ENCODE peak calls at places on chromosomes 6 and 20, in eight cellular contexts. I is left lung; R is K562; G is thoracic aorta; D is aorta; E is effector memory CD8-positive, alpha-beta T cell; H is HepG2; X is CD4-positive, alpha-beta T cell. O is an unnamed sample.

GRCh38 chr20:23147964-23148720 is 62.0 kb upstream of the CD93 start:
- ATAC-seq in G (peak), H (peak), R (peak), X (no peak), I (peak), D (peak), E (peak), O (no peak)

GRCh38 chr6:145823322-145823944 is 8.8 kb upstream of the FBXO30 start:
- ATAC-seq in X (no peak), D (no peak), I (no peak), H (no peak), G (no peak), R (no peak), E (no peak), O (no peak)

GRCh38 chr6:89035252-89036106 is 45.1 kb upstream of the PNRC1 start:
- ATAC-seq in X (no peak), R (peak), I (peak), D (peak), G (peak), E (no peak), H (peak), O (no peak)

GRCh38 chr20:37415118-37416085 is 69.5 kb downstream of the SRC start:
- ATAC-seq in H (peak), I (no peak), R (peak), D (no peak), E (no peak), X (no peak), G (no peak), O (no peak)

GRCh38 chr20:45061244-45061643 is 39.7 kb downstream of the KCNS1 start:
- ATAC-seq in H (no peak), D (no peak), E (no peak), G (no peak), R (no peak), I (no peak), X (no peak), O (no peak)

GRCh38 chr6:33018904-33019303 is 9.5 kb upstream of the HLA-DOA start:
- ATAC-seq in X (peak), I (peak), H (no peak), R (no peak), D (peak), G (peak), E (peak), O (peak)

GRCh38 chr6:25995507-25995906 is 32.9 kb downstream of the TRIM38 start:
- ATAC-seq in H (no peak), X (no peak), G (no peak), I (no peak), E (no peak), D (no peak), R (no peak), O (no peak)

GRCh38 chr20:49210101-49210749 is 9.0 kb upstream of the DDX27 start:
- ATAC-seq in D (no peak), I (peak), R (no peak), G (no peak), E (no peak), H (no peak), X (no peak), O (no peak)

GRCh38 chr20:22563062-22563965 is 21.1 kb downstream of the FOXA2 start:
- ATAC-seq in X (no peak), D (no peak), R (no peak), H (peak), I (no peak), G (no peak), E (no peak), O (no peak)

GRCh38 chr6:96466149-96466863 is 55.3 kb upstream of the UFL1 start:
- ATAC-seq in X (no peak), I (no peak), G (no peak), E (peak), H (no peak), R (no peak), D (no peak), O (no peak)

GRCh38 chr6:170178561-170179477 is 112.1 kb downstream of the DLL1 start:
- ATAC-seq in D (no peak), H (no peak), I (peak), G (peak), R (no peak), X (no peak), E (no peak), O (no peak)

GRCh38 chr20:32050851-32051556 is 1.0 kb upstream of the HCK start:
- ATAC-seq in G (no peak), X (no peak), H (peak), R (peak), E (no peak), D (peak), I (peak), O (peak)

GRCh38 chr6:90222724-90223198 is 73.9 kb downstream of the BACH2 start:
- ATAC-seq in E (no peak), G (no peak), I (no peak), H (no peak), X (no peak), R (no peak), D (no peak), O (peak)

GRCh38 chr6:143958839-143959399 is 49.1 kb downstream of the PLAGL1 start:
- ATAC-seq in D (no peak), I (no peak), E (no peak), G (no peak), X (no peak), H (peak), R (no peak), O (no peak)

GRCh38 chr20:20859510-20859909 is 147.1 kb upstream of the RALGAPA2 start:
- ATAC-seq in E (no peak), D (no peak), H (no peak), G (no peak), I (no peak), R (no peak), X (no peak), O (no peak)

GRCh38 chr6:122422614-122423267 is 23.3 kb downstream of the HSF2 start:
- ATAC-seq in X (no peak), I (no peak), G (no peak), R (no peak), H (no peak), D (no peak), E (no peak), O (no peak)

GRCh38 chr6:44266347-44266746 is 996 bp upstream of the NFKBIE start:
- ATAC-seq in X (no peak), G (no peak), D (no peak), E (no peak), I (no peak), H (no peak), R (no peak), O (peak)

GRCh38 chr6:127328043-127328442 is 15.4 kb downstream of the ECHDC1 start:
- ATAC-seq in D (no peak), G (no peak), X (no peak), H (no peak), R (no peak), E (no peak), I (no peak), O (no peak)

GRCh38 chr6:130933712-130934200 is 106.5 kb downstream of the SMLR1 start:
- ATAC-seq in X (no peak), I (no peak), E (no peak), R (no peak), D (peak), H (peak), G (no peak), O (no peak)

GRCh38 chr6:119608994-119609393 is 259.4 kb upstream of the MAN1A1 start:
- ATAC-seq in I (no peak), R (no peak), G (no peak), D (no peak), E (no peak), X (no peak), H (no peak), O (no peak)

GRCh38 chr6:155237613-155238012 is 26.2 kb upstream of the CLDN20 start:
- ATAC-seq in X (no peak), G (no peak), E (no peak), I (no peak), R (no peak), D (no peak), H (no peak), O (no peak)